ENCODE peak calls at places on chromosomes 13 and 19, in four cellular contexts. A is mucosa of descending colon, Q is GM23248, R is left colon. M is an unnamed sample.

GRCh38 chr13:76634431-76635191 is 251.6 kb downstream of the KCTD12 start:
- DNase-seq in A (no peak), Q (no peak), R (no peak), M (no peak)

GRCh38 chr19:7759156-7759555 is 3.9 kb upstream of the CLEC4M start:
- DNase-seq in A (no peak), Q (no peak), R (no peak), M (no peak)

GRCh38 chr19:42170052-42170451 is 37.8 kb upstream of the POU2F2 start:
- DNase-seq in A (no peak), Q (no peak), R (no peak), M (no peak)

GRCh38 chr13:98189841-98190505 is 12.9 kb upstream of the RNF113B start:
- DNase-seq in A (no peak), Q (no peak), R (no peak), M (no peak)

GRCh38 chr19:53467503-53468262 is at the start of gene ZNF813:
- DNase-seq in A (peak), Q (peak), R (peak), M (peak)

GRCh38 chr19:51129716-51130115 is 5.0 kb downstream of the SIGLEC9 start:
- DNase-seq in A (no peak), Q (no peak), R (no peak), M (no peak)

GRCh38 chr19:18842166-18842565 is 10.4 kb downstream of the UPF1 start:
- DNase-seq in A (no peak), Q (no peak), R (no peak), M (no peak)

GRCh38 chr19:13718733-13719132 is 45.6 kb upstream of the MRI1 start:
- DNase-seq in A (peak), Q (peak), R (peak), M (peak)

GRCh38 chr13:74132152-74132767 is 1.9 kb downstream of the KLF12 start:
- DNase-seq in A (peak), Q (peak), R (no peak), M (no peak)

GRCh38 chr13:113585828-113586355 is 1.3 kb downstream of the TFDP1 start:
- DNase-seq in A (no peak), Q (no peak), R (no peak), M (peak)

GRCh38 chr13:35672611-35673010 is 196.1 kb upstream of the MAB21L1 start:
- DNase-seq in A (no peak), Q (peak), R (no peak), M (no peak)

GRCh38 chr13:29977721-29978120 is 127.3 kb upstream of the UBL3 start:
- DNase-seq in A (no peak), Q (no peak), R (no peak), M (no peak)

GRCh38 chr13:102195566-102196462 is 206.0 kb downstream of the FGF14 start:
- DNase-seq in A (no peak), Q (peak), R (no peak), M (no peak)

GRCh38 chr19:1102407-1103106 is 1.2 kb upstream of the GPX4 start:
- DNase-seq in A (no peak), Q (peak), R (no peak), M (peak)

GRCh38 chr19:48813123-48813911 is 2.5 kb upstream of the BCAT2 start:
- DNase-seq in A (no peak), Q (no peak), R (no peak), M (no peak)

GRCh38 chr19:17081672-17082630 is 6.4 kb downstream of the MYO9B start:
- DNase-seq in A (no peak), Q (no peak), R (no peak), M (no peak)

GRCh38 chr19:18171605-18172327 is 1.8 kb upstream of the IFI30 start:
- DNase-seq in A (no peak), Q (no peak), R (no peak), M (no peak)

GRCh38 chr19:46970815-46971214 is 48.8 kb upstream of the NPAS1 start:
- DNase-seq in A (no peak), Q (peak), R (no peak), M (no peak)

GRCh38 chr19:18589380-18590272 is 1.0 kb downstream of the REX1BD start:
- DNase-seq in A (peak), Q (peak), R (peak), M (peak)

GRCh38 chr13:50130686-50131051 is 115.4 kb downstream of the KCNRG start:
- DNase-seq in A (peak), Q (peak), R (peak), M (peak)

GRCh38 chr19:53519431-53519830 is 18.5 kb upstream of the ZNF331 start:
- DNase-seq in A (no peak), Q (peak), R (no peak), M (no peak)

GRCh38 chr13:54980651-54981050 is 1952.0 kb downstream of the OLFM4 start:
- DNase-seq in A (no peak), Q (no peak), R (no peak), M (no peak)

GRCh38 chr19:50003810-50004419 is 21.3 kb downstream of the VRK3 start:
- DNase-seq in A (peak), Q (peak), R (no peak), M (no peak)

GRCh38 chr13:30832845-30833332 is 73.2 kb upstream of the MEDAG start:
- DNase-seq in A (peak), Q (peak), R (peak), M (peak)

GRCh38 chr19:4326837-4327251 is 11.8 kb downstream of the STAP2 start:
- DNase-seq in A (no peak), Q (no peak), R (no peak), M (no peak)

GRCh38 chr19:5142725-5143097 is 173.8 kb downstream of the KDM4B start:
- DNase-seq in A (no peak), Q (no peak), R (no peak), M (no peak)

GRCh38 chr19:1244693-1245451 is 3.3 kb downstream of the ATP5F1D start:
- DNase-seq in A (peak), Q (peak), R (peak), M (peak)